ENCODE peak calls at places on chromosomes 2 and 18, in seven cellular contexts. S is cardiac muscle cell, O is AG08396, P is fibroblast of the conjunctiva, Y is T-helper 9 cell, I is left ventricle myocardium superior, M is GM03348. B is an unnamed sample.

GRCh38 chr2:59804662-59805258 is 748.7 kb downstream of the BCL11A start:
- DNase-seq in S (peak), O (no peak), P (no peak), Y (no peak), I (no peak), M (no peak), B (no peak)

GRCh38 chr2:117523267-117523666 is 291.2 kb upstream of the DDX18 start:
- DNase-seq in S (peak), O (no peak), P (no peak), Y (no peak), I (peak), M (no peak), B (no peak)

GRCh38 chr2:8457620-8458255 is 224.1 kb upstream of the ID2 start:
- DNase-seq in S (no peak), O (no peak), P (no peak), Y (peak), I (no peak), M (no peak), B (no peak)

GRCh38 chr2:28217042-28217740 is 175.5 kb upstream of the FOSL2 start:
- DNase-seq in S (no peak), O (no peak), P (no peak), Y (no peak), I (no peak), M (no peak), B (no peak)

GRCh38 chr2:172214252-172214651 is 111.6 kb upstream of the DLX2 start:
- DNase-seq in S (no peak), O (no peak), P (no peak), Y (no peak), I (no peak), M (no peak), B (no peak)

GRCh38 chr18:61702007-61702406 is 190.8 kb downstream of the RNF152 start:
- DNase-seq in S (no peak), O (peak), P (no peak), Y (no peak), I (no peak), M (peak), B (no peak)

GRCh38 chr2:232242316-232242715 is 136.2 kb upstream of the ALPP start:
- DNase-seq in S (no peak), O (no peak), P (no peak), Y (no peak), I (no peak), M (no peak), B (no peak)

GRCh38 chr2:98458207-98458606 is 13.5 kb downstream of the INPP4A start:
- DNase-seq in S (no peak), O (no peak), P (no peak), Y (no peak), I (no peak), M (no peak), B (no peak)

GRCh38 chr2:128813352-128814034 is 494.8 kb upstream of the HS6ST1 start:
- DNase-seq in S (no peak), O (no peak), P (no peak), Y (no peak), I (no peak), M (no peak), B (no peak)

GRCh38 chr18:1751249-1751648 is 820.1 kb downstream of the METTL4 start:
- DNase-seq in S (no peak), O (no peak), P (no peak), Y (no peak), I (no peak), M (no peak), B (no peak)

GRCh38 chr2:203809084-203809521 is 58.5 kb upstream of the CTLA4 start:
- DNase-seq in S (no peak), O (no peak), P (no peak), Y (no peak), I (no peak), M (peak), B (no peak)

GRCh38 chr2:65529419-65529818 is 97.0 kb upstream of the SPRED2 start:
- DNase-seq in S (no peak), O (no peak), P (no peak), Y (no peak), I (no peak), M (no peak), B (no peak)

GRCh38 chr18:49814147-49814499 is 790 bp upstream of the ACAA2 start:
- DNase-seq in S (peak), O (peak), P (peak), Y (no peak), I (no peak), M (peak), B (no peak)

GRCh38 chr18:46630160-46630559 is 26.9 kb downstream of the LOXHD1 start:
- DNase-seq in S (no peak), O (no peak), P (no peak), Y (no peak), I (no peak), M (no peak), B (no peak)

GRCh38 chr18:59765343-59765742 is 68.1 kb upstream of the CCBE1 start:
- DNase-seq in S (no peak), O (no peak), P (no peak), Y (no peak), I (no peak), M (no peak), B (no peak)

GRCh38 chr2:49033394-49033793 is 120.9 kb downstream of the FSHR start:
- DNase-seq in S (no peak), O (no peak), P (no peak), Y (no peak), I (no peak), M (no peak), B (no peak)

GRCh38 chr2:156156580-156156979 is 175.9 kb downstream of the NR4A2 start:
- DNase-seq in S (peak), O (no peak), P (no peak), Y (no peak), I (no peak), M (no peak), B (no peak)

GRCh38 chr2:200350796-200351195 is 44.3 kb downstream of the SPATS2L start:
- DNase-seq in S (no peak), O (peak), P (peak), Y (no peak), I (no peak), M (peak), B (no peak)

GRCh38 chr2:188050716-188051115 is 241.0 kb upstream of the GULP1 start:
- DNase-seq in S (no peak), O (no peak), P (no peak), Y (no peak), I (no peak), M (peak), B (no peak)

GRCh38 chr2:36294290-36294689 is 61.3 kb upstream of the CRIM1 start:
- DNase-seq in S (no peak), O (no peak), P (no peak), Y (no peak), I (no peak), M (no peak), B (no peak)

GRCh38 chr2:240561325-240561971 is 1.3 kb downstream of the DUSP28 start:
- DNase-seq in S (no peak), O (peak), P (no peak), Y (no peak), I (no peak), M (peak), B (no peak)

GRCh38 chr2:215664847-215665525 is 229.1 kb upstream of the FN1 start:
- DNase-seq in S (no peak), O (peak), P (peak), Y (no peak), I (no peak), M (peak), B (no peak)